ENCODE peak calls at places on chromosomes 13 and 19, in five cellular contexts. E is Caki2; G is activated CD4-positive, alpha-beta T cell treated with anti-CD3 and anti-CD28 coated beads for 4 hours; Z is ELF-1; L is H54. A is an unnamed sample.

GRCh38 chr19:50417138-50417849 is 1.4 kb upstream of the SPIB start:
- DNase-seq in E (no peak), Z (no peak), G (no peak), L (no peak), A (no peak)

GRCh38 chr19:41223431-41224234 is 4.6 kb downstream of the AXL start:
- DNase-seq in E (peak), L (peak), Z (peak), G (no peak), A (peak)

GRCh38 chr19:47582320-47582909 is 9.5 kb upstream of the ZNF541 start:
- DNase-seq in Z (no peak), G (no peak), L (no peak), E (no peak), A (no peak)

GRCh38 chr19:51750381-51751124 is 1.1 kb downstream of the FPR1 start:
- DNase-seq in L (no peak), Z (no peak), G (no peak), E (no peak), A (no peak)

GRCh38 chr13:97142452-97142851 is 79.7 kb upstream of the MBNL2 start:
- DNase-seq in G (no peak), Z (peak), L (peak), E (no peak), A (peak)

GRCh38 chr13:100197591-100198365 is 108.9 kb downstream of the PCCA start:
- DNase-seq in G (no peak), Z (no peak), E (no peak), L (no peak), A (no peak)

GRCh38 chr19:15368798-15369593 is 10.6 kb downstream of the AKAP8 start:
- DNase-seq in E (no peak), Z (no peak), G (no peak), L (no peak), A (no peak)

GRCh38 chr19:47657719-47658118 is 48.8 kb downstream of the BICRA start:
- DNase-seq in E (no peak), Z (no peak), L (no peak), G (no peak), A (no peak)

GRCh38 chr19:48506138-48506733 is 5.4 kb downstream of the LMTK3 start:
- DNase-seq in E (peak), G (no peak), Z (peak), L (no peak), A (no peak)

GRCh38 chr19:46892252-46893179 is 31.7 kb downstream of the ARHGAP35 start:
- DNase-seq in L (no peak), G (no peak), E (no peak), Z (no peak), A (no peak)